ENCODE peak calls at places on chromosomes 2 and 18, in six cellular contexts. R is AG09309, X is thyroid gland, P is A673, O is epithelial cell of esophagus, I is left lung. Y is an unnamed sample.

GRCh38 chr2:132582360-132582759 is 87.6 kb downstream of the LYPD1 start:
- DNase-seq in I (no peak), R (no peak), O (no peak), P (no peak), X (no peak), Y (no peak)

GRCh38 chr2:237671466-237672173 is 44.2 kb downstream of the LRRFIP1 start:
- DNase-seq in X (no peak), O (no peak), R (no peak), P (no peak), I (no peak), Y (no peak)

GRCh38 chr18:2979027-2979570 is 33.8 kb downstream of the LPIN2 start:
- DNase-seq in P (no peak), O (no peak), I (no peak), R (no peak), X (no peak), Y (no peak)

GRCh38 chr2:208006833-208007232 is 18.5 kb downstream of the PLEKHM3 start:
- DNase-seq in O (peak; percentile 91), I (no peak), X (no peak), R (no peak), P (no peak), Y (no peak)

GRCh38 chr2:241018051-241018891 is 19.9 kb downstream of the SNED1 start:
- DNase-seq in X (no peak), I (peak; percentile 36), O (no peak), R (no peak), P (no peak), Y (no peak)

GRCh38 chr2:152716805-152717241 is 438 bp downstream of the PRPF40A start:
- DNase-seq in R (no peak), X (peak; percentile 39), O (peak; percentile 52), I (peak; percentile 45), P (peak; percentile 61), Y (peak; percentile 11)

GRCh38 chr18:58257461-58257860 is 213.4 kb downstream of the NEDD4L start:
- DNase-seq in I (no peak), P (no peak), O (no peak), X (peak; percentile 75), R (no peak), Y (no peak)

GRCh38 chr2:211688196-211688595 is 850.4 kb downstream of the ERBB4 start:
- DNase-seq in R (no peak), P (no peak), X (no peak), I (no peak), O (no peak), Y (no peak)

GRCh38 chr2:101151859-101152194 is 645 bp upstream of the TBC1D8 start:
- DNase-seq in I (no peak), X (no peak), O (no peak), R (no peak), P (peak; percentile 18), Y (no peak)

GRCh38 chr2:13034861-13035260 is 318.1 kb downstream of the TRIB2 start:
- DNase-seq in X (no peak), I (no peak), P (no peak), O (no peak), R (no peak), Y (no peak)

GRCh38 chr2:101160454-101160853 is 9.3 kb upstream of the TBC1D8 start:
- DNase-seq in P (no peak), X (no peak), R (peak; percentile 17), O (peak; percentile 60), I (no peak), Y (no peak)

GRCh38 chr2:111123751-111124150 is 3.0 kb downstream of the BCL2L11 start:
- DNase-seq in R (no peak), O (no peak), I (no peak), P (no peak), X (no peak), Y (no peak)
- H3K4me3 ChIP-seq in R (no peak overlapping the region), O (no peak overlapping the region), I (peak overlapping the region; percentile 72), P (no peak overlapping the region), X (peak overlapping the region; percentile 76), Y (peak overlapping the region; percentile 92)

GRCh38 chr2:74002515-74003391 is 18.0 kb downstream of the TET3 start:
- DNase-seq in R (no peak), O (peak; percentile 88), X (peak; percentile 87), P (peak; percentile 93), I (peak; percentile 94), Y (peak; percentile 98)

GRCh38 chr2:74003494-74004211 is 18.9 kb downstream of the TET3 start:
- DNase-seq in X (no peak), P (peak; percentile 64), I (no peak), R (peak; percentile 48), O (peak; percentile 59), Y (peak; percentile 55)

GRCh38 chr2:74006424-74006823 is 21.7 kb downstream of the TET3 start:
- DNase-seq in I (no peak), P (no peak), X (no peak), O (no peak), R (no peak), Y (no peak)

GRCh38 chr2:74005786-74006185 is 21.1 kb downstream of the TET3 start:
- DNase-seq in I (no peak), P (no peak), O (no peak), R (no peak), X (no peak), Y (no peak)

GRCh38 chr2:74004212-74005182 is 19.8 kb downstream of the TET3 start:
- DNase-seq in O (no peak), X (no peak), R (no peak), P (no peak), I (no peak), Y (no peak)
- H3K4me3 ChIP-seq in O (no peak overlapping the region), X (no peak overlapping the region), R (peak overlapping the region; percentile 42), P (peak overlapping the region; percentile 69), I (no peak overlapping the region), Y (no peak overlapping the region)

GRCh38 chr2:42938671-42939370 is 146.4 kb upstream of the HAAO start:
- DNase-seq in I (no peak), X (no peak), O (no peak), P (no peak), R (no peak), Y (no peak)
- H3K4me3 ChIP-seq in I (no peak overlapping the region), X (no peak overlapping the region), O (no peak overlapping the region), P (no peak overlapping the region), R (no peak overlapping the region), Y (no peak overlapping the region)

DNA sequence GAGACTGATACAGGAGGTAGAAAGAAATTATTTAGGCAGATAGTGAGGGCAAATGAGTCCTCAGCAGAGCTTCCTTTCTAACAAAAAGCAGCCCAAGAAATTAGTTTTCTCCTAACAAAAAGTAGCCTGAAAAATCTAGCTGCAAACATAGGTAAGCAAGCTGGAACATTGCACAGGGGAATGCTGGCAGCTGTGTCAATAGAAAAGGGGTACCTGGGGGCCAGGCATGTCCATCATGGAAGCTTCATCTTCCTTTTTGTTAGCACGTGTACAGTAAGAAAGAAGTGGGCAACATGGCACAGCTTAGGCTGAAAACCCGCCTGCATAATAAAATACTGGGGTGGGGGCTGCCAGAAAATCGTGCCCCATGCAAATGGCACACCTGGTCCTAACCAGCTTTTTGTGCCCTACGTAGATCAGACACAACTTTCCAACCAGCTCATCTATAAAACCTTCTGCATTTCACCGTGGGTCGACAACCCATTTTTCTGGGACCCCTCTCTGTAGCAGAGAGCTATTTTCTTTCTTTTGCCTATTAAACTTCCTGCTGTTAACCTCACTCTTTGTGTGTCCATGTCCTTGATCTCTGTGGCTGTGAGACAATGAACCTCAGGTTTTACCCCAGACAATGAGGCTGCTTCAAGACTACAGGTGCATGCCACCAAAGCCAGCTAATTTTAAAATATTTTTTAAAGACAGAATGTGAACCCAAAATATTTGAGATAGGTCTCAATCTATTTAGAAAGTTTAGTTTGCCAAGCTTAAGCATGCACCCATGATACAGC is 6.6 kb upstream of the MTHFD2 start:
- DNase-seq in I (no peak), R (no peak), P (no peak), X (no peak), O (no peak), Y (no peak)
- H3K4me3 ChIP-seq in I (no peak overlapping the region), R (no peak overlapping the region), P (no peak overlapping the region), X (no peak overlapping the region), O (no peak overlapping the region), Y (no peak overlapping the region)

GRCh38 chr2:219418570-219419189 is 503 bp downstream of the DES start:
- DNase-seq in P (no peak), X (peak; percentile 9), O (peak; percentile 11), R (no peak), I (no peak), Y (no peak)

GRCh38 chr2:219417374-219417773 is 803 bp upstream of the DES start:
- DNase-seq in R (no peak), X (no peak), O (no peak), P (no peak), I (no peak), Y (no peak)

GRCh38 chr2:219419331-219420197 is 1.4 kb downstream of the DES start:
- DNase-seq in R (no peak), X (no peak), O (no peak), P (no peak), I (no peak), Y (no peak)

GRCh38 chr2:219416938-219417337 is 1.2 kb upstream of the DES start:
- DNase-seq in X (no peak), R (no peak), O (no peak), I (no peak), P (no peak), Y (no peak)

GRCh38 chr2:219418155-219418569 is at the start of gene DES:
- DNase-seq in R (no peak), O (peak; percentile 20), I (no peak), X (no peak), P (no peak), Y (no peak)
- H3K4me3 ChIP-seq in R (no peak within 1 kb of the TSS), O (no peak within 1 kb of the TSS), I (no peak within 1 kb of the TSS), X (peak within 1 kb of the TSS; percentile 12), P (no peak within 1 kb of the TSS), Y (no peak within 1 kb of the TSS)

DNA sequence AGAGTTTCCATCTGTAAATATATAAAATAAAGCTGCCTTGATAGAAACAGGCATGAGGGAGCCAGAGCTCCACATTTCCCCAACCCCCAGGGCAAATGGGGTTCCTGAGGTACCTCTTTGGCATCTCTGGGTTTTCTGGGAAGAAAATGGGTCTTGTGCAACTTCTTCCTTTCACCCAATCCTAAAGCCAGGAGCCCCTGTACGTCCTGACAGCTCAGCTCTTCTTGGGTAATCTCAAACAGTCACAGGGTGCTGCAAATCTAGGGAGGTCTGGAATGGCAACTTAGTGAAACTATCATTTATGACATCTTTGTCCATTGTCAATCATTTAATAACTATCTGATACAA is 36.6 kb upstream of the STAT1 start:
- DNase-seq in I (no peak), R (peak; percentile 86), P (no peak), O (peak; percentile 52), X (no peak), Y (no peak)
- H3K4me3 ChIP-seq in I (no peak overlapping the region), R (no peak overlapping the region), P (no peak overlapping the region), O (no peak overlapping the region), X (no peak overlapping the region), Y (no peak overlapping the region)